ENCODE peak calls at places on chromosome 19, in five cellular contexts. One of them, this sample, is unnamed.

GRCh38 chr19:18932216-18932841 is 8.7 kb downstream of the HOMER3 start:
- DNase-seq in ovary: peak; percentile 86
- DNase-seq in astrocyte: no peak
- DNase-seq in uterus: peak; percentile 75
- DNase-seq in fibroblast of lung: peak; percentile 40
- DNase-seq in this sample: peak; percentile 90

GRCh38 chr19:32104465-32105235 is 240.8 kb upstream of the ZNF507 start:
- DNase-seq in uterus: peak; percentile 69
- DNase-seq in fibroblast of lung: peak; percentile 32
- DNase-seq in astrocyte: peak; percentile 51
- DNase-seq in ovary: no peak
- DNase-seq in this sample: peak; percentile 52

GRCh38 chr19:33815410-33816340 is 19.0 kb downstream of the KCTD15 start:
- DNase-seq in uterus: no peak
- DNase-seq in astrocyte: peak; percentile 37
- DNase-seq in fibroblast of lung: peak; percentile 50
- DNase-seq in ovary: no peak
- DNase-seq in this sample: no peak

GRCh38 chr19:5588441-5588840 is 20.7 kb upstream of the TINCR start:
- DNase-seq in fibroblast of lung: no peak
- DNase-seq in uterus: no peak
- DNase-seq in ovary: no peak
- DNase-seq in astrocyte: peak; percentile 60
- DNase-seq in this sample: no peak

GRCh38 chr19:14450168-14450874 is 17.2 kb downstream of the PKN1 start:
- DNase-seq in astrocyte: no peak
- DNase-seq in uterus: no peak
- DNase-seq in fibroblast of lung: no peak
- DNase-seq in ovary: no peak
- DNase-seq in this sample: peak; percentile 79

GRCh38 chr19:37935341-37935740 is 28.3 kb downstream of the SIPA1L3 start:
- DNase-seq in astrocyte: no peak
- DNase-seq in ovary: no peak
- DNase-seq in fibroblast of lung: no peak
- DNase-seq in uterus: no peak
- DNase-seq in this sample: no peak

GRCh38 chr19:32581704-32582164 is 744 bp downstream of the PDCD5 start:
- DNase-seq in fibroblast of lung: peak; percentile 43
- DNase-seq in uterus: peak; percentile 28
- DNase-seq in ovary: peak; percentile 24
- DNase-seq in astrocyte: peak; percentile 47
- DNase-seq in this sample: peak; percentile 23

GRCh38 chr19:18895038-18895827 is 725 bp downstream of the CERS1 start:
- DNase-seq in fibroblast of lung: peak; percentile 31
- DNase-seq in ovary: no peak
- DNase-seq in uterus: peak; percentile 14
- DNase-seq in astrocyte: no peak
- DNase-seq in this sample: peak; percentile 49

GRCh38 chr19:58154287-58154678 is 3.7 kb upstream of the ZNF329 start:
- DNase-seq in uterus: peak; percentile 25
- DNase-seq in fibroblast of lung: peak; percentile 61
- DNase-seq in ovary: peak; percentile 58
- DNase-seq in astrocyte: peak; percentile 42
- DNase-seq in this sample: peak; percentile 4

GRCh38 chr19:43526884-43527859 is at the start of gene ETHE1:
- DNase-seq in fibroblast of lung: peak; percentile 50
- DNase-seq in uterus: peak; percentile 76
- DNase-seq in astrocyte: no peak
- DNase-seq in ovary: peak; percentile 83
- DNase-seq in this sample: peak; percentile 79

GRCh38 chr19:1651548-1652394 is 644 bp downstream of the TCF3 start:
- DNase-seq in astrocyte: no peak
- DNase-seq in fibroblast of lung: peak; percentile 23
- DNase-seq in uterus: peak; percentile 39
- DNase-seq in ovary: peak; percentile 57
- DNase-seq in this sample: peak; percentile 34

GRCh38 chr19:33796164-33797100 is at the start of gene KCTD15:
- DNase-seq in fibroblast of lung: peak; percentile 42
- DNase-seq in uterus: peak; percentile 33
- DNase-seq in astrocyte: peak; percentile 41
- DNase-seq in ovary: peak; percentile 58
- DNase-seq in this sample: no peak

GRCh38 chr19:1691589-1692290 is 39.3 kb upstream of the TCF3 start:
- DNase-seq in ovary: no peak
- DNase-seq in fibroblast of lung: no peak
- DNase-seq in astrocyte: no peak
- DNase-seq in uterus: no peak
- DNase-seq in this sample: no peak

GRCh38 chr19:2678043-2678671 is 24.3 kb downstream of the GNG7 start:
- DNase-seq in uterus: no peak
- DNase-seq in fibroblast of lung: no peak
- DNase-seq in astrocyte: no peak
- DNase-seq in ovary: no peak
- DNase-seq in this sample: no peak

GRCh38 chr19:43465468-43466120 is at the start of gene LYPD3:
- DNase-seq in astrocyte: no peak
- DNase-seq in fibroblast of lung: peak; percentile 54
- DNase-seq in ovary: peak; percentile 66
- DNase-seq in uterus: peak; percentile 21
- DNase-seq in this sample: peak; percentile 95

GRCh38 chr19:27876489-27876888 is 1336.5 kb downstream of the UQCRFS1 start:
- DNase-seq in fibroblast of lung: no peak
- DNase-seq in astrocyte: no peak
- DNase-seq in ovary: no peak
- DNase-seq in uterus: no peak
- DNase-seq in this sample: no peak

GRCh38 chr19:38686530-38686888 is 39.1 kb downstream of the ACTN4 start:
- DNase-seq in ovary: no peak
- DNase-seq in uterus: no peak
- DNase-seq in astrocyte: no peak
- DNase-seq in fibroblast of lung: no peak
- DNase-seq in this sample: no peak

GRCh38 chr19:37217855-37218591 is at the start of gene ZNF383:
- DNase-seq in uterus: peak; percentile 79
- DNase-seq in astrocyte: peak; percentile 84
- DNase-seq in fibroblast of lung: peak; percentile 91
- DNase-seq in ovary: peak; percentile 76
- DNase-seq in this sample: peak; percentile 82

GRCh38 chr19:27776020-27776419 is 1436.9 kb downstream of the UQCRFS1 start:
- DNase-seq in astrocyte: no peak
- DNase-seq in ovary: no peak
- DNase-seq in uterus: no peak
- DNase-seq in fibroblast of lung: peak; percentile 23
- DNase-seq in this sample: no peak

GRCh38 chr19:54434862-54435174 is 14.2 kb upstream of the LENG8 start:
- DNase-seq in ovary: no peak
- DNase-seq in uterus: no peak
- DNase-seq in fibroblast of lung: no peak
- DNase-seq in astrocyte: no peak
- DNase-seq in this sample: no peak

GRCh38 chr19:4369888-4370260 is 26.5 kb downstream of the MPND start:
- DNase-seq in ovary: no peak
- DNase-seq in uterus: no peak
- DNase-seq in fibroblast of lung: no peak
- DNase-seq in astrocyte: no peak
- DNase-seq in this sample: peak; percentile 43
- TF ChIP-seq CTCF in ovary: no peak
- TF ChIP-seq CTCF in uterus: peak; percentile 26
- TF ChIP-seq CTCF in fibroblast of lung: peak; percentile 28
- TF ChIP-seq CTCF in astrocyte: peak; percentile 11
- TF ChIP-seq CTCF in this sample: peak; percentile 77

GRCh38 chr19:44738603-44739585 is 9.6 kb upstream of the BCL3 start:
- DNase-seq in uterus: no peak
- DNase-seq in astrocyte: no peak
- DNase-seq in fibroblast of lung: no peak
- DNase-seq in ovary: peak; percentile 30
- DNase-seq in this sample: no peak
- H3K27ac ChIP-seq in uterus: no peak overlapping the region
- H3K27ac ChIP-seq in astrocyte: no peak overlapping the region
- H3K27ac ChIP-seq in fibroblast of lung: no peak overlapping the region
- H3K27ac ChIP-seq in ovary: peak overlapping the region; percentile 17
- H3K27ac ChIP-seq in this sample: peak overlapping the region; percentile 37

DNA sequence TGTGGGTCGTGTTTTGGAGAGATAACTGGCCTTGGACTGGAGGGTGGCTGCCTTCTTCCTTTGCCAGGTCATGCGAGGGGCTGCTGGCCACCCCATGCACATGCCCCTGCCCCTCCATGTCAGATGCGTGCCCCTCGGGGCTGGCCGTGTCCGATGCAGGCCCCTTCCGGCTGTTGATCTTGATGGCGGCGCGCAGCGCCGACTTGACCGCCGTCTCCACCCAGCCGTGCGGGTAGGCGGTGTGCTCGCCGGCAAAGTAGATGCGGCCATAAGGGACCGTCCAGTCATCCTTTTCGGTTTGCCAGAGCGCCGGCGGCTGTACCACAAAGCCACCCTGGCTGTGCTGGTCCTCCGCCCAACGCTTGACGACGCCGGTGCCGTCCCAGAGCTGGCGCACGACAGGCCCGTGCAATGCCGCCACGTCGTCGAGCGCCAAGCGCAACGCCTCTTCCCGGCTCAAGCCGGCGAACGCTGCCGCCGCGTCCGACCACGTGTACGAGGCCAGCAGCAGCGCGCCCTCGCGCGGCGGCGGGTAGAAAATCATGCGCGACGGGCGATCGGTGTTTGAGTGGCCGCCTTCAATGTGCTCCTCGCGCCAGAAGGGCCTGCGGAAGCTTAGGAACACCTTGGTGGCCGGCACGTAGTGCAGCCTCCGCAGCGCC is 6.9 kb downstream of the IL4I1 start:
- DNase-seq in fibroblast of lung: peak; percentile 71
- DNase-seq in ovary: peak; percentile 78
- DNase-seq in astrocyte: peak; percentile 44
- DNase-seq in uterus: peak; percentile 61
- DNase-seq in this sample: no peak
- TF ChIP-seq CTCF in fibroblast of lung: peak; percentile 45
- TF ChIP-seq CTCF in ovary: peak; percentile 84
- TF ChIP-seq CTCF in astrocyte: peak; percentile 34
- TF ChIP-seq CTCF in uterus: peak; percentile 37
- TF ChIP-seq CTCF in this sample: peak; percentile 83

DNA sequence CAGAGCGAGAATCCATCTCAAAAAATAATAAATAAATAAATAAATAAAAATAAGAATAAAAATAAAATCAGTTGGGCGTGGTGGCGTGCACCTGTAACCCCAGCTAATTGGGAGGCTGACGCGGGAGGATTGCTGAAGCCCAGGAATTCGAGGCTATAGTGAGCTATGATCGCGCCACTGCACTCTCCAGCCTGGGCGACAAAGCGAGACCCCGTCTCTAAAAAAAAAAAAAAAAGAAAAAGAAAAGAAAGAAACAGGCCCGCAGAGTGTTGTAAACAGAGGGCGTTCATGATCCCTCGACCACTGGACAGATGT is 5.4 kb downstream of the SERTAD1 start:
- DNase-seq in astrocyte: no peak
- DNase-seq in fibroblast of lung: no peak
- DNase-seq in uterus: no peak
- DNase-seq in ovary: no peak
- DNase-seq in this sample: no peak
- H3K27ac ChIP-seq in astrocyte: peak overlapping the region; percentile 95
- H3K27ac ChIP-seq in fibroblast of lung: peak overlapping the region; percentile 90
- H3K27ac ChIP-seq in uterus: peak overlapping the region; percentile 98
- H3K27ac ChIP-seq in ovary: peak overlapping the region; percentile 98
- H3K27ac ChIP-seq in this sample: peak overlapping the region; percentile 93

DNA sequence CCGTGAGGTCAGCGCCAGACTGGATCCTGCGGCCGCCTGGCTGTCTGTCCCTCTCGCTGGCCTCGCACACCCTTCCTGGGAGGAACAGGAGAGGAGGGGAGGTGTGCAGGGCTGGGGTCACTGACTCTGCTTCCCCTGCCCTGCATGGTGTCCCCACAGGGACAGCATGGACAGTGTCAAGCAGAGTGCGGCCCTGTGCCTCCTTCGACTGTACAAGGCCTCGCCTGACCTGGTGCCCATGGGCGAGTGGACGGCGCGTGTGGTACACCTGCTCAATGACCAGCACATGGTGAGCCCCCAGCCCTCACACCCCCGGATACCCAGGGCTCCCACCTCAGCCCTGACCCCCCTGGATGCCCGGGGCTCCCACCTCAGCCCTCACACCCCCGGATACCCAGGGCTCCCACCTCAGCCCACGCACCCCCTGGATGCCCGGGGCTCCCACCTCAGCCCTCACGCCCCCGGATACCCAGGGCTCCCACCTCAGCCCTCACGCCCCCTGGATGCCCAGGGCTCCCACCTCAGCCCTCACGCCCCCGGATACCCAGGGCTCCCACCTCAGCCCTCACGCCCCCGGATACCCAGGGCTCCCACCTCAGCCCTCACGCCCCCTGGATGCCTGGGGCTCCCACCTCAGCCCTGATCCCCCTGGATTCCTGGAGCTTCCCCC is 21.2 kb downstream of the FUZ start:
- DNase-seq in ovary: no peak
- DNase-seq in uterus: no peak
- DNase-seq in astrocyte: no peak
- DNase-seq in fibroblast of lung: no peak
- DNase-seq in this sample: no peak
- TF ChIP-seq CTCF in ovary: no peak
- TF ChIP-seq CTCF in uterus: no peak
- TF ChIP-seq CTCF in astrocyte: no peak
- TF ChIP-seq CTCF in fibroblast of lung: no peak
- TF ChIP-seq CTCF in this sample: no peak